ENCODE peak calls at places on chromosomes 11 and 22, in six cellular contexts. B is IMR-90, R is neuronal stem cell, Q is H1, V is mesenchymal stem cell, A is H9. W is an unnamed sample.

GRCh38 chr11:128515086-128515485 is 72.3 kb downstream of the ETS1 start:
- DNase-seq in B (no peak), R (no peak), Q (no peak), V (no peak), A (no peak), W (no peak)

GRCh38 chr22:44663256-44663999 is 38.6 kb upstream of the PRR5 start:
- DNase-seq in B (no peak), R (no peak), Q (no peak), V (no peak), A (no peak), W (no peak)

GRCh38 chr11:92827132-92827531 is 142.3 kb upstream of the MTNR1B start:
- DNase-seq in B (no peak), R (no peak), Q (no peak), V (no peak), A (no peak), W (no peak)

GRCh38 chr22:25757686-25758085 is 15.7 kb downstream of the MYO18B start:
- DNase-seq in B (no peak), R (no peak), Q (no peak), V (no peak), A (no peak), W (no peak)

GRCh38 chr11:71446942-71447688 is 1.1 kb downstream of the DHCR7 start:
- DNase-seq in B (peak; percentile 66), R (no peak), Q (no peak), V (peak; percentile 90), A (no peak), W (no peak)

GRCh38 chr22:37675930-37676571 is 615 bp downstream of the LGALS1 start:
- DNase-seq in B (no peak), R (no peak), Q (no peak), V (peak; percentile 45), A (no peak), W (no peak)

GRCh38 chr11:111097191-111097590 is 148.3 kb upstream of the POU2AF2 start:
- DNase-seq in B (peak; percentile 62), R (no peak), Q (no peak), V (peak; percentile 32), A (peak; percentile 90), W (peak; percentile 58)

GRCh38 chr11:9575531-9576240 is 2.2 kb downstream of the WEE1 start:
- DNase-seq in B (no peak), R (no peak), Q (no peak), V (peak; percentile 51), A (no peak), W (peak; percentile 6)

GRCh38 chr11:134356656-134357544 is 25.1 kb downstream of the GLB1L2 start:
- DNase-seq in B (no peak), R (no peak), Q (no peak), V (no peak), A (no peak), W (no peak)

GRCh38 chr11:12411806-12412727 is 34.7 kb downstream of the PARVA start:
- DNase-seq in B (peak; percentile 95), R (peak; percentile 67), Q (peak; percentile 68), V (peak; percentile 95), A (peak; percentile 84), W (peak; percentile 96)

GRCh38 chr11:79097279-79097875 is 343.5 kb downstream of the TENM4 start:
- DNase-seq in B (no peak), R (no peak), Q (no peak), V (no peak), A (no peak), W (no peak)

GRCh38 chr22:24893341-24894070 is 53.0 kb downstream of the LHFPL7 start:
- DNase-seq in B (no peak), R (no peak), Q (no peak), V (no peak), A (no peak), W (no peak)

GRCh38 chr11:102453921-102454320 is 1.4 kb upstream of the TMEM123 start:
- DNase-seq in B (no peak), R (no peak), Q (no peak), V (no peak), A (no peak), W (no peak)

GRCh38 chr11:14357843-14358728 is 897 bp downstream of the RRAS2 start:
- DNase-seq in B (peak; percentile 54), R (peak; percentile 67), Q (no peak), V (peak; percentile 80), A (peak; percentile 72), W (peak; percentile 83)

GRCh38 chr11:59199546-59200420 is 12.9 kb downstream of the MPEG1 start:
- DNase-seq in B (no peak), R (no peak), Q (no peak), V (no peak), A (no peak), W (no peak)

GRCh38 chr11:108135845-108136599 is 14.7 kb downstream of the ACAT1 start:
- DNase-seq in B (peak; percentile 10), R (no peak), Q (no peak), V (peak; percentile 26), A (no peak), W (no peak)

GRCh38 chr11:114563077-114563476 is 3.4 kb upstream of the NXPE1 start:
- DNase-seq in B (peak; percentile 8), R (no peak), Q (no peak), V (peak; percentile 84), A (no peak), W (peak; percentile 16)

GRCh38 chr11:125550780-125551179 is 18.5 kb upstream of the EI24 start:
- DNase-seq in B (no peak), R (no peak), Q (no peak), V (no peak), A (no peak), W (no peak)
- H3K9me3 ChIP-seq in B (peaks cover 17% of the 10 kb centered on the region), R (peaks cover 12% of the 10 kb centered on the region), Q (peaks cover 37% of the 10 kb centered on the region), V (peaks cover 38% of the 10 kb centered on the region), A (peaks cover 25% of the 10 kb centered on the region), W (peaks cover 8% of the 10 kb centered on the region)

DNA sequence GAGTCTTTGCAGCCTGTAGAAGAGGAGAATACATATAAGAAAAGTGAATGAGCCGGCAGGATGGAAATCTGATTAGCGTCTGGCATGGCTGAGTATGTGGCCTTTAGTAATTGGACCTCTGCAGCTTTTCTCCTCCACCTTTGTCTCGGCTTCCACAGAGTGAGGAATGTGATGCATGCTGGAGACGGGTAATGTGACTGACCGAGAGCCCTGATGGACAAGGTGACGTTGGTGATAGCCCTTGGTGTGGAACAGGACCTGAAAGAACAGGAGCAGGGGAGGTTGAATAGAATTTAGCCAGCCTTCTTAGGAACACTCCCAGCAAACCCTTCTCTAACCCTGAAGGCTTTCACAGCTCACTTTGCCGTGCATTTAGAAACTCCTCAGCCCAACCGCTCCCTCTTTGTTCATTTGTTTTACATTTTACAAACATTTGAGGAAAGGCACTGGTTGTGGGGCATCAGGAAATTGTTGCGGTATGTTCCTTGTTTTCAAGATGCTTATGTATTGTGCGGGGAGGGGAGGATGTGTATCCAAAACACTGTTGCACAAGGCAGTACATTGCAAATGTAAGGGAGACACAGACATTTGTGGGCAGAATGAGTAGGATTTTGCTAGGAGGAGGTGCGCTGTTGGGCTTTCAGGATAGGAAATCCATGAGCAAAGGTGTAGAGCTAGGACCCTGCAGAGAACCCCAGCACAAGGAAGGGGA is 6.9 kb downstream of the GTPBP1 start:
- DNase-seq in B (no peak), R (peak; percentile 67), Q (no peak), V (no peak), A (no peak), W (no peak)
- H3K18ac ChIP-seq in B (no peak overlapping the region), R (peak overlapping the region; percentile 20), Q (no peak overlapping the region), V (no peak overlapping the region), A (no peak overlapping the region), W (no peak overlapping the region)

GRCh38 chr22:48936391-48936790 is 891.3 kb downstream of the BRD1 start:
- DNase-seq in B (no peak), R (no peak), Q (no peak), V (no peak), A (no peak), W (no peak)
- H3K4me1 ChIP-seq in B (no peaks in the 10 kb centered on the region), R (no peaks in the 10 kb centered on the region), Q (no peaks in the 10 kb centered on the region), V (no peaks in the 10 kb centered on the region), A (no peaks in the 10 kb centered on the region), W (no peaks in the 10 kb centered on the region)

GRCh38 chr22:49159711-49160110 is 668.0 kb downstream of the BRD1 start:
- DNase-seq in B (no peak), R (no peak), Q (no peak), V (no peak), A (no peak), W (no peak)
- H3K9me3 ChIP-seq in B (peaks cover 67% of the 10 kb centered on the region), R (peaks cover 2% of the 10 kb centered on the region), Q (no peaks in the 10 kb centered on the region), V (no peaks in the 10 kb centered on the region), A (no peaks in the 10 kb centered on the region), W (peaks cover 1% of the 10 kb centered on the region)

DNA sequence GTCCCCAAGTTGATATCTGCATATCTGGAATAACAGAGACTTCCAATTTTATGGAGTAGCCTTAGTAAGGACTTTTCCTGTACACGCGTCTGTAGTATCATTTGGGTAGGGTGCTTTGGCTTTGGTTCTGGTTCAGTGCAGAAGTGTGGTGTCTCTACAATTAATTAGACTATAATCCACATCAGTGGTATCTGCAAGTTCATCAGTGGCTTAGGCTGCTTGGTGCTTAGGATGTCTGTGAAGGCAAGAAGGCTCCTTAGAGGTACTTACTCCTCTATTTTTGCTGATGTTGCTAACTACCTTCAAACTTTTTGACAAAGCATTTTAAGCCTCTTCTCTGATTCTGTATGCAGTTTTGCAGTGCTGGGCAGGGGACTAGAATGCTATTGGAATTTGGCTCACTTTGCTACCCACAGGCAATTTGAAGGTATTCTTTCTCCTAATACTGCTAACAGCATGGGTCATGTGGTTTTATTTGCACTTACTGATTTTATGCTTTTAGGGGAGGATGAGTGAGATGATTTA is 49.4 kb downstream of the KCNQ1OT1 start:
- DNase-seq in B (no peak), R (no peak), Q (no peak), V (no peak), A (no peak), W (peak; percentile 14)
- H3K18ac ChIP-seq in B (no peak overlapping the region), R (no peak overlapping the region), Q (no peak overlapping the region), V (no peak overlapping the region), A (no peak overlapping the region), W (no peak overlapping the region)

GRCh38 chr11:20103281-20103680 is 57.0 kb downstream of the DBX1 start:
- DNase-seq in B (no peak), R (no peak), Q (no peak), V (no peak), A (no peak), W (no peak)
- H3K4me1 ChIP-seq in B (no peaks in the 10 kb centered on the region), R (no peaks in the 10 kb centered on the region), Q (no peaks in the 10 kb centered on the region), V (peaks cover 1% of the 10 kb centered on the region), A (no peaks in the 10 kb centered on the region), W (no peaks in the 10 kb centered on the region)

DNA sequence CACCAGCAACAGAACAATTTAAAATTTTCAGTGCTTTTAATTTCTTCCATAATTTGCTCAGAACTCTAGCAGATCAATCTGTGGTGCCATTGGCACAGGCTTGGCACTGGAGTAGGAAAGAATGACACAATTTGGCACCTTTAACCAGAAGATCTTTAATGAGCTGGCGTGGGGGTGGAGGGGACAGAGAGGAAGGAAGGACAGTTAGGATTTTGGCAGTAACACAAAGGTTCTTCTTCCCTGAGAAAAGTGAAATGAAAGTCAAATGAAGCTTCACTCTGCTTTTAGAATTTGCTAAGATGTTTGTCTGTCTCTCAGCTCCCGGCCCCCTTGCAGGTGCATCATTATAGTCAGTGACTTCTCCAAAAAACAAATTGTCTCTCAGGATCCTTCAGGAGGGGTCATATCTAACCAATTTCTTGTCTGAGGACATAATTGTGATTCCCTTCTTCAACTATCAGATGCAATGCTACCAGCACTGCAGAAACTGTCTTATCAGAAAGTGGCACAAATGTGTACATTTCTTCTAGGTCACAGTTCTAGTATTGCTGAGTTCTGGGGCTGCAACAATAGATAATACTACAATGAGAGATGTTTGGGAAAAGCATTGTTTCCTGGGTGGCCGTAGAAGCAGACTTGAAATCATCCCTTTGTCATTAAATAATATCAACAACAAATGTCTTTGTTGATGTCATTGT is 66.8 kb downstream of the CSTPP1 start:
- DNase-seq in B (no peak), R (no peak), Q (no peak), V (no peak), A (no peak), W (no peak)
- H3K9me3 ChIP-seq in B (no peaks in the 10 kb centered on the region), R (no peaks in the 10 kb centered on the region), Q (no peaks in the 10 kb centered on the region), V (no peaks in the 10 kb centered on the region), A (no peaks in the 10 kb centered on the region), W (no peaks in the 10 kb centered on the region)

W was measured in trophoblast cell.